ENCODE peak calls at places on chromosomes 16 and 17, in four cellular contexts. One of them, this sample, is unnamed.
A peak's percentile ranks its signal among the peaks of the same experiment; 100 is the strongest.

GRCh38 chr16:51550785-51551184 is 399.7 kb upstream of the SALL1 start:
- DNase-seq in gastrocnemius medialis: no peak
- DNase-seq in uterus: no peak
- DNase-seq in A549: no peak
- DNase-seq in this sample: no peak

GRCh38 chr16:70433456-70434103 is 5.3 kb downstream of the ST3GAL2 start:
- DNase-seq in uterus: peak; percentile 70
- DNase-seq in gastrocnemius medialis: no peak
- DNase-seq in A549: no peak
- DNase-seq in this sample: no peak

GRCh38 chr16:57578521-57579360 is 36.3 kb downstream of the ADGRG5 start:
- DNase-seq in A549: no peak
- DNase-seq in gastrocnemius medialis: no peak
- DNase-seq in uterus: no peak
- DNase-seq in this sample: no peak

GRCh38 chr17:75661531-75661930 is 5.4 kb downstream of the RECQL5 start:
- DNase-seq in uterus: no peak
- DNase-seq in gastrocnemius medialis: no peak
- DNase-seq in A549: no peak
- DNase-seq in this sample: peak; percentile 35

GRCh38 chr17:39563476-39563875 is 44.2 kb downstream of the NEUROD2 start:
- DNase-seq in uterus: no peak
- DNase-seq in A549: no peak
- DNase-seq in gastrocnemius medialis: no peak
- DNase-seq in this sample: peak; percentile 17

GRCh38 chr17:35745246-35745645 is 7.8 kb downstream of the GAS2L2 start:
- DNase-seq in uterus: no peak
- DNase-seq in gastrocnemius medialis: no peak
- DNase-seq in A549: no peak
- DNase-seq in this sample: no peak

GRCh38 chr17:31525801-31526549 is 134.5 kb downstream of the RAB11FIP4 start:
- DNase-seq in gastrocnemius medialis: no peak
- DNase-seq in uterus: no peak
- DNase-seq in A549: peak; percentile 89
- DNase-seq in this sample: no peak

GRCh38 chr17:51155416-51155815 is 2.1 kb downstream of the NME1 start:
- DNase-seq in A549: no peak
- DNase-seq in uterus: no peak
- DNase-seq in gastrocnemius medialis: no peak
- DNase-seq in this sample: no peak

GRCh38 chr16:65538945-65539344 is 417.1 kb upstream of the CDH11 start:
- DNase-seq in gastrocnemius medialis: no peak
- DNase-seq in A549: no peak
- DNase-seq in uterus: no peak
- DNase-seq in this sample: no peak

GRCh38 chr16:55912022-55912421 is 36.8 kb upstream of the CES5A start:
- DNase-seq in A549: no peak
- DNase-seq in gastrocnemius medialis: no peak
- DNase-seq in uterus: no peak
- DNase-seq in this sample: no peak

GRCh38 chr17:29579866-29580771 is 9.3 kb downstream of the GIT1 start:
- DNase-seq in A549: peak; percentile 99
- DNase-seq in uterus: peak; percentile 83
- DNase-seq in gastrocnemius medialis: peak; percentile 62
- DNase-seq in this sample: peak; percentile 87

GRCh38 chr17:50257574-50258224 is 16.6 kb upstream of the TMEM92 start:
- DNase-seq in gastrocnemius medialis: no peak
- DNase-seq in uterus: peak; percentile 70
- DNase-seq in A549: no peak
- DNase-seq in this sample: no peak

GRCh38 chr17:19287651-19288050 is 50.5 kb downstream of the EPN2 start:
- DNase-seq in gastrocnemius medialis: no peak
- DNase-seq in A549: no peak
- DNase-seq in uterus: no peak
- DNase-seq in this sample: no peak

GRCh38 chr17:49787932-49788442 is 494 bp upstream of the KAT7 start:
- DNase-seq in uterus: no peak
- DNase-seq in A549: no peak
- DNase-seq in gastrocnemius medialis: no peak
- DNase-seq in this sample: no peak

GRCh38 chr16:28596115-28596630 is 677 bp downstream of the SULT1A2 start:
- DNase-seq in uterus: no peak
- DNase-seq in gastrocnemius medialis: no peak
- DNase-seq in A549: no peak
- DNase-seq in this sample: no peak

GRCh38 chr16:48256579-48257177 is 9.3 kb upstream of the ABCC11 start:
- DNase-seq in gastrocnemius medialis: no peak
- DNase-seq in A549: no peak
- DNase-seq in uterus: no peak
- DNase-seq in this sample: no peak

GRCh38 chr17:50660042-50660886 is 25.6 kb downstream of the ABCC3 start:
- DNase-seq in gastrocnemius medialis: no peak
- DNase-seq in uterus: no peak
- DNase-seq in A549: peak; percentile 82
- DNase-seq in this sample: no peak

GRCh38 chr16:80277182-80277581 is 263.6 kb upstream of the DYNLRB2 start:
- DNase-seq in A549: no peak
- DNase-seq in uterus: no peak
- DNase-seq in gastrocnemius medialis: no peak
- DNase-seq in this sample: no peak

GRCh38 chr16:54027126-54027922 is 259.3 kb downstream of the IRX3 start:
- DNase-seq in uterus: no peak
- DNase-seq in gastrocnemius medialis: no peak
- DNase-seq in A549: no peak
- DNase-seq in this sample: no peak

GRCh38 chr17:48564200-48565023 is 13.7 kb downstream of the HOXB4 start:
- DNase-seq in gastrocnemius medialis: no peak
- DNase-seq in A549: no peak
- DNase-seq in uterus: no peak
- DNase-seq in this sample: no peak

GRCh38 chr17:62725791-62726249 is 82.3 kb downstream of the MARCHF10 start:
- DNase-seq in gastrocnemius medialis: no peak
- DNase-seq in uterus: no peak
- DNase-seq in A549: no peak
- DNase-seq in this sample: no peak

GRCh38 chr16:73216932-73217331 is 169.0 kb upstream of the ZFHX3 start:
- DNase-seq in gastrocnemius medialis: no peak
- DNase-seq in uterus: no peak
- DNase-seq in A549: no peak
- DNase-seq in this sample: no peak

GRCh38 chr16:68116256-68116853 is 31.2 kb downstream of the NFATC3 start:
- DNase-seq in gastrocnemius medialis: no peak
- DNase-seq in A549: peak; percentile 29
- DNase-seq in uterus: no peak
- DNase-seq in this sample: no peak

GRCh38 chr17:46822388-46822921 is 4.0 kb upstream of the WNT3 start:
- DNase-seq in gastrocnemius medialis: no peak
- DNase-seq in uterus: no peak
- DNase-seq in A549: peak; percentile 45
- DNase-seq in this sample: peak; percentile 51

GRCh38 chr16:21554795-21555585 is 44.4 kb upstream of the METTL9 start:
- DNase-seq in uterus: peak; percentile 89
- DNase-seq in gastrocnemius medialis: peak; percentile 80
- DNase-seq in A549: peak; percentile 74
- DNase-seq in this sample: peak; percentile 91

GRCh38 chr17:36524428-36524876 is 10.2 kb downstream of the MYO19 start:
- DNase-seq in uterus: no peak
- DNase-seq in gastrocnemius medialis: no peak
- DNase-seq in A549: no peak
- DNase-seq in this sample: peak; percentile 4

GRCh38 chr17:81253358-81254131 is 14.4 kb downstream of the NDUFAF8 start:
- DNase-seq in A549: peak; percentile 62
- DNase-seq in gastrocnemius medialis: peak; percentile 28
- DNase-seq in uterus: peak; percentile 61
- DNase-seq in this sample: peak; percentile 47
- H3K4me3 ChIP-seq in A549: no peak overlapping the region
- H3K4me3 ChIP-seq in gastrocnemius medialis: no peak overlapping the region
- H3K4me3 ChIP-seq in uterus: no peak overlapping the region
- H3K4me3 ChIP-seq in this sample: no peak overlapping the region

DNA sequence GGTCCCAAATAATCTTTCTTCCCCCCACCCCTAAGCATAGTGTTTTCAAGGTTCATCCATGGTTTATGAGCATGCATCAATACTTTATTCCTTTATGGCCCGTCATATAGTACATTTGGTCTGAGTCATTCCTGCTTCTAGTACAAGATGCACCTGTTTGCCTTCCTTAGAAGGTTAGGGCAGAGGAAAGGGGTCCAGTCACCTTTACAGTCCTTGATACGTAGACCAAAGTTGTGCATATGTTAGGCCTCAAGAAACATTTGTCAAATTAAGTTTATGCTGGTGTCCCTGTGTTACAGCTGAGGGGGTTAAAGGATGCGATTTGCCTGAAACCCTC is 1.4 kb downstream of the CYB5D2 start:
- DNase-seq in A549: no peak
- DNase-seq in uterus: no peak
- DNase-seq in gastrocnemius medialis: no peak
- DNase-seq in this sample: no peak
- TF ChIP-seq POLR2A in A549: no peak
- TF ChIP-seq POLR2A in uterus: no peak
- TF ChIP-seq POLR2A in gastrocnemius medialis: no peak
- TF ChIP-seq POLR2A in this sample: no peak

GRCh38 chr16:83606486-83607030 is 201.2 kb upstream of the HSBP1 start:
- DNase-seq in A549: peak; percentile 8
- DNase-seq in gastrocnemius medialis: no peak
- DNase-seq in uterus: no peak
- DNase-seq in this sample: no peak
- H3K4me3 ChIP-seq in A549: no peak overlapping the region
- H3K4me3 ChIP-seq in gastrocnemius medialis: no peak overlapping the region
- H3K4me3 ChIP-seq in uterus: no peak overlapping the region
- H3K4me3 ChIP-seq in this sample: no peak overlapping the region

GRCh38 chr16:1509307-1510221 is 16.4 kb downstream of the TELO2 start:
- DNase-seq in A549: no peak
- DNase-seq in uterus: peak; percentile 44
- DNase-seq in gastrocnemius medialis: peak; percentile 54
- DNase-seq in this sample: no peak
- TF ChIP-seq POLR2A in A549: no peak
- TF ChIP-seq POLR2A in uterus: no peak
- TF ChIP-seq POLR2A in gastrocnemius medialis: peak; percentile 18
- TF ChIP-seq POLR2A in this sample: no peak

GRCh38 chr16:22721497-22722100 is 92.4 kb upstream of the HS3ST2 start:
- DNase-seq in gastrocnemius medialis: no peak
- DNase-seq in uterus: no peak
- DNase-seq in A549: no peak
- DNase-seq in this sample: no peak
- H3K4me3 ChIP-seq in gastrocnemius medialis: no peak overlapping the region
- H3K4me3 ChIP-seq in uterus: no peak overlapping the region
- H3K4me3 ChIP-seq in A549: no peak overlapping the region
- H3K4me3 ChIP-seq in this sample: no peak overlapping the region

GRCh38 chr17:15944720-15945492 is at the start of gene ADORA2B:
- DNase-seq in gastrocnemius medialis: no peak
- DNase-seq in A549: peak; percentile 91
- DNase-seq in uterus: peak; percentile 48
- DNase-seq in this sample: peak; percentile 54
- TF ChIP-seq POLR2A in gastrocnemius medialis: no peak
- TF ChIP-seq POLR2A in A549: peak; percentile 48
- TF ChIP-seq POLR2A in uterus: no peak
- TF ChIP-seq POLR2A in this sample: no peak